ENCODE peak calls at places on chromosomes 3 and 15, in four cellular contexts. P is cardiac fibroblast, R is Caco-2, B is astrocyte. U is an unnamed sample.

GRCh38 chr3:183252973-183253363 is at the start of gene B3GNT5:
- DNase-seq in P (no peak), R (peak), B (no peak), U (no peak)

GRCh38 chr3:136750922-136751258 is 1.3 kb downstream of the STAG1 start:
- DNase-seq in P (peak), R (no peak), B (peak), U (no peak)

GRCh38 chr15:48062476-48062875 is 58.3 kb upstream of the SLC24A5 start:
- DNase-seq in P (no peak), R (no peak), B (peak), U (no peak)

GRCh38 chr3:98986073-98986472 is 84.6 kb upstream of the DCBLD2 start:
- DNase-seq in P (peak), R (peak), B (peak), U (no peak)

GRCh38 chr3:172034786-172035685 is 4.3 kb upstream of the FNDC3B start:
- DNase-seq in P (peak), R (peak), B (no peak), U (no peak)

GRCh38 chr3:123331006-123331405 is 117.9 kb downstream of the ADCY5 start:
- DNase-seq in P (no peak), R (no peak), B (no peak), U (no peak)

GRCh38 chr3:14137004-14137403 is 12.2 kb downstream of the TMEM43 start:
- DNase-seq in P (no peak), R (no peak), B (no peak), U (no peak)

GRCh38 chr15:70559223-70559823 is 204.0 kb downstream of the UACA start:
- DNase-seq in P (peak), R (no peak), B (peak), U (no peak)

GRCh38 chr3:26004205-26004604 is 214.3 kb downstream of the OXSM start:
- DNase-seq in P (no peak), R (no peak), B (no peak), U (no peak)

GRCh38 chr3:18559323-18559972 is 134.3 kb upstream of the SATB1 start:
- DNase-seq in P (peak), R (peak), B (peak), U (no peak)

GRCh38 chr15:75198560-75199346 is 2.9 kb upstream of the C15orf39 start:
- DNase-seq in P (peak), R (peak), B (no peak), U (peak)

GRCh38 chr3:185959609-185960517 is 22.0 kb upstream of the TRA2B start:
- DNase-seq in P (peak), R (no peak), B (peak), U (no peak)

GRCh38 chr3:185950720-185951119 is 12.9 kb upstream of the TRA2B start:
- DNase-seq in P (no peak), R (no peak), B (no peak), U (no peak)

GRCh38 chr3:185958626-185959025 is 20.8 kb upstream of the TRA2B start:
- DNase-seq in P (peak), R (no peak), B (no peak), U (no peak)

DNA sequence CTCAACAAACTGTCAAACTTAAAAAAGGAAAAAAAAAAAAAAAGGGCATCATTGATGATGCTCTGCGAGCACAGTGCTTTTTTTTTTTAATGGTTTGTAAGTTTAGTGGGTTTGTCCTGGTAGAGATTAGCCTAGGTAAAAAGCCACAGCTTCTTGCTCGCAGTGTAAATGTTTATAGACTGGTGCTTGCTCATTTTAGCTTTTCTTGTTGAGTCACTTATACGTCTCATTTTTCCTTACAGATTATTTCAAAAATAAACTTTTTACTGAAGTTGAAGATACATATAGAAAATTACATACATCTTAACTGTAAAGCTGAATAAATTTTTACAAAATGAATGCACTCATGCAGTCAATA is 16.5 kb upstream of the TRA2B start:
- DNase-seq in P (no peak), R (no peak), B (no peak), U (no peak)
- TF ChIP-seq CTCF in P (no peak), R (no peak), B (no peak), U (no peak)

GRCh38 chr3:139559541-139559940 is 20.0 kb upstream of the RBP1 start:
- DNase-seq in P (no peak), R (no peak), B (peak), U (no peak)
- H3K4me3 ChIP-seq in P (no peak), R (no peak), B (no peak), U (no peak)

GRCh38 chr3:128592891-128593290 is 57.7 kb downstream of the RPN1 start:
- DNase-seq in P (no peak), R (no peak), B (no peak), U (no peak)
- TF ChIP-seq CTCF in P (no peak), R (no peak), B (no peak), U (no peak)

GRCh38 chr15:65819563-65819960 is 27.5 kb upstream of the DENND4A start:
- DNase-seq in P (no peak), R (no peak), B (no peak), U (no peak)
- H3K4me3 ChIP-seq in P (no peak), R (no peak), B (no peak), U (no peak)

DNA sequence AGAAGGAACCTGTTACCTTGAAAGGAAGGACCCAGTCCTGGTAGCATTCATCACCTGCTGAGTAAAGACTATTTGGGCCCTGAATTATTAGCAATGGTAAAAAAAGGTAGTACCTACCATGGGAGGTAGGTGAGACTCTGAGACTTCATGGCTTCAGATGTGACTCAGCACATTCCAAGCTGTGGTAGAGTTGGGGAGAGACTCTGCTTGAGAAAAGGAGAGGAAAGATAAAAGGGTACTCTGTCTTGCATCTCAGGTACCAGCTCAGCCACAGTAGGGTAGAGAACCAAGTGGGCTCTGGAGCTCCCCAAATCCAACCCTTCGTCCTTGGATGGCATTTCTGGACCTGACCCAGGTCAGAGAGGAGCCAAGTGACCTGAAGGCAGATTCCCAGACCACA is 430.4 kb downstream of the TBL1XR1 start:
- DNase-seq in P (no peak), R (no peak), B (peak), U (no peak)
- TF ChIP-seq CTCF in P (no peak), R (no peak), B (no peak), U (no peak)